ENCODE peak calls at places on chromosomes 12 and 14, in nine cellular contexts. One of them, this sample, is unnamed.

GRCh38 chr12:66742508-66743367 is 63.9 kb upstream of the GRIP1 start:
- DNase-seq in ascending aorta: no peak
- DNase-seq in breast epithelium: no peak
- DNase-seq in IMR-90: no peak
- DNase-seq in upper lobe of right lung: no peak
- DNase-seq in lower lobe of right lung: no peak
- DNase-seq in body of pancreas: no peak
- DNase-seq in adrenal gland: no peak
- DNase-seq in endodermal cell: no peak
- DNase-seq in this sample: no peak

GRCh38 chr12:12823811-12824210 is 10.7 kb downstream of the DDX47 start:
- DNase-seq in ascending aorta: no peak
- DNase-seq in breast epithelium: no peak
- DNase-seq in IMR-90: no peak
- DNase-seq in upper lobe of right lung: no peak
- DNase-seq in lower lobe of right lung: no peak
- DNase-seq in body of pancreas: no peak
- DNase-seq in adrenal gland: no peak
- DNase-seq in endodermal cell: no peak
- DNase-seq in this sample: no peak

GRCh38 chr14:32763673-32764072 is 175.0 kb upstream of the NPAS3 start:
- DNase-seq in ascending aorta: no peak
- DNase-seq in breast epithelium: no peak
- DNase-seq in IMR-90: no peak
- DNase-seq in upper lobe of right lung: no peak
- DNase-seq in lower lobe of right lung: no peak
- DNase-seq in body of pancreas: no peak
- DNase-seq in adrenal gland: no peak
- DNase-seq in endodermal cell: no peak
- DNase-seq in this sample: no peak

GRCh38 chr12:98645572-98646067 is 530 bp downstream of the APAF1 start:
- DNase-seq in ascending aorta: no peak
- DNase-seq in breast epithelium: no peak
- DNase-seq in IMR-90: no peak
- DNase-seq in upper lobe of right lung: no peak
- DNase-seq in lower lobe of right lung: no peak
- DNase-seq in body of pancreas: peak; percentile 10
- DNase-seq in adrenal gland: peak; percentile 42
- DNase-seq in endodermal cell: peak; percentile 79
- DNase-seq in this sample: no peak

GRCh38 chr14:105392161-105393090 is 5.9 kb upstream of the TEX22 start:
- DNase-seq in ascending aorta: no peak
- DNase-seq in breast epithelium: no peak
- DNase-seq in IMR-90: no peak
- DNase-seq in upper lobe of right lung: no peak
- DNase-seq in lower lobe of right lung: peak; percentile 41
- DNase-seq in body of pancreas: no peak
- DNase-seq in adrenal gland: no peak
- DNase-seq in endodermal cell: no peak
- DNase-seq in this sample: peak; percentile 70

GRCh38 chr12:75998292-75999063 is 33.1 kb downstream of the PHLDA1 start:
- DNase-seq in ascending aorta: no peak
- DNase-seq in breast epithelium: no peak
- DNase-seq in IMR-90: no peak
- DNase-seq in upper lobe of right lung: no peak
- DNase-seq in lower lobe of right lung: no peak
- DNase-seq in body of pancreas: no peak
- DNase-seq in adrenal gland: no peak
- DNase-seq in endodermal cell: no peak
- DNase-seq in this sample: no peak

GRCh38 chr14:63614964-63615363 is 26.7 kb downstream of the WDR89 start:
- DNase-seq in ascending aorta: no peak
- DNase-seq in breast epithelium: no peak
- DNase-seq in IMR-90: peak; percentile 67
- DNase-seq in upper lobe of right lung: no peak
- DNase-seq in lower lobe of right lung: no peak
- DNase-seq in body of pancreas: no peak
- DNase-seq in adrenal gland: no peak
- DNase-seq in endodermal cell: no peak
- DNase-seq in this sample: no peak

GRCh38 chr12:64497484-64497883 is 45.6 kb downstream of the TBK1 start:
- DNase-seq in ascending aorta: no peak
- DNase-seq in breast epithelium: no peak
- DNase-seq in IMR-90: no peak
- DNase-seq in upper lobe of right lung: no peak
- DNase-seq in lower lobe of right lung: no peak
- DNase-seq in body of pancreas: no peak
- DNase-seq in adrenal gland: no peak
- DNase-seq in endodermal cell: no peak
- DNase-seq in this sample: no peak

GRCh38 chr12:1995205-1995896 is 8.9 kb downstream of the DCP1B start:
- DNase-seq in ascending aorta: no peak
- DNase-seq in breast epithelium: no peak
- DNase-seq in IMR-90: no peak
- DNase-seq in upper lobe of right lung: no peak
- DNase-seq in lower lobe of right lung: no peak
- DNase-seq in body of pancreas: no peak
- DNase-seq in adrenal gland: no peak
- DNase-seq in endodermal cell: no peak
- DNase-seq in this sample: no peak

GRCh38 chr12:52910248-52910883 is 5.5 kb upstream of the KRT8 start:
- DNase-seq in ascending aorta: no peak
- DNase-seq in breast epithelium: no peak
- DNase-seq in IMR-90: no peak
- DNase-seq in upper lobe of right lung: no peak
- DNase-seq in lower lobe of right lung: no peak
- DNase-seq in body of pancreas: no peak
- DNase-seq in adrenal gland: no peak
- DNase-seq in endodermal cell: peak; percentile 53
- DNase-seq in this sample: no peak

GRCh38 chr12:87155616-87156015 is 873.6 kb downstream of the C12orf50 start:
- DNase-seq in ascending aorta: no peak
- DNase-seq in breast epithelium: no peak
- DNase-seq in IMR-90: peak; percentile 46
- DNase-seq in upper lobe of right lung: no peak
- DNase-seq in lower lobe of right lung: no peak
- DNase-seq in body of pancreas: no peak
- DNase-seq in adrenal gland: no peak
- DNase-seq in endodermal cell: no peak
- DNase-seq in this sample: no peak

GRCh38 chr14:100282083-100282350 is 24.2 kb downstream of the SLC25A29 start:
- DNase-seq in ascending aorta: no peak
- DNase-seq in breast epithelium: no peak
- DNase-seq in IMR-90: no peak
- DNase-seq in upper lobe of right lung: no peak
- DNase-seq in lower lobe of right lung: no peak
- DNase-seq in body of pancreas: no peak
- DNase-seq in adrenal gland: peak; percentile 20
- DNase-seq in endodermal cell: no peak
- DNase-seq in this sample: no peak

GRCh38 chr12:28104338-28104737 is 85.9 kb upstream of the CCDC91 start:
- DNase-seq in ascending aorta: no peak
- DNase-seq in breast epithelium: no peak
- DNase-seq in IMR-90: no peak
- DNase-seq in upper lobe of right lung: no peak
- DNase-seq in lower lobe of right lung: no peak
- DNase-seq in body of pancreas: no peak
- DNase-seq in adrenal gland: no peak
- DNase-seq in endodermal cell: no peak
- DNase-seq in this sample: no peak

GRCh38 chr14:55450987-55451386 is 10.6 kb upstream of the TBPL2 start:
- DNase-seq in ascending aorta: no peak
- DNase-seq in breast epithelium: no peak
- DNase-seq in IMR-90: no peak
- DNase-seq in upper lobe of right lung: no peak
- DNase-seq in lower lobe of right lung: no peak
- DNase-seq in body of pancreas: no peak
- DNase-seq in adrenal gland: no peak
- DNase-seq in endodermal cell: no peak
- DNase-seq in this sample: no peak

GRCh38 chr12:47721431-47721973 is 3.8 kb downstream of the ENDOU start:
- DNase-seq in ascending aorta: no peak
- DNase-seq in breast epithelium: peak; percentile 17
- DNase-seq in IMR-90: no peak
- DNase-seq in upper lobe of right lung: no peak
- DNase-seq in lower lobe of right lung: no peak
- DNase-seq in body of pancreas: no peak
- DNase-seq in adrenal gland: peak; percentile 13
- DNase-seq in endodermal cell: no peak
- DNase-seq in this sample: no peak

GRCh38 chr14:71720978-71721624 is 211.1 kb upstream of the RGS6 start:
- DNase-seq in ascending aorta: no peak
- DNase-seq in breast epithelium: no peak
- DNase-seq in IMR-90: peak; percentile 85
- DNase-seq in upper lobe of right lung: no peak
- DNase-seq in lower lobe of right lung: no peak
- DNase-seq in body of pancreas: peak; percentile 34
- DNase-seq in adrenal gland: peak; percentile 80
- DNase-seq in endodermal cell: peak; percentile 89
- DNase-seq in this sample: no peak

GRCh38 chr14:31138301-31138700 is 69.3 kb downstream of the HECTD1 start:
- DNase-seq in ascending aorta: no peak
- DNase-seq in breast epithelium: no peak
- DNase-seq in IMR-90: peak; percentile 6
- DNase-seq in upper lobe of right lung: no peak
- DNase-seq in lower lobe of right lung: no peak
- DNase-seq in body of pancreas: no peak
- DNase-seq in adrenal gland: no peak
- DNase-seq in endodermal cell: no peak
- DNase-seq in this sample: no peak

GRCh38 chr14:58533417-58533816 is 104.3 kb upstream of the DACT1 start:
- DNase-seq in ascending aorta: no peak
- DNase-seq in breast epithelium: no peak
- DNase-seq in IMR-90: no peak
- DNase-seq in upper lobe of right lung: no peak
- DNase-seq in lower lobe of right lung: no peak
- DNase-seq in body of pancreas: no peak
- DNase-seq in adrenal gland: no peak
- DNase-seq in endodermal cell: no peak
- DNase-seq in this sample: no peak

GRCh38 chr14:56686416-56686815 is 106.8 kb downstream of the TMEM260 start:
- DNase-seq in ascending aorta: no peak
- DNase-seq in breast epithelium: no peak
- DNase-seq in IMR-90: no peak
- DNase-seq in upper lobe of right lung: no peak
- DNase-seq in lower lobe of right lung: no peak
- DNase-seq in body of pancreas: peak; percentile 18
- DNase-seq in adrenal gland: no peak
- DNase-seq in endodermal cell: peak; percentile 81
- DNase-seq in this sample: no peak

GRCh38 chr12:26748741-26749431 is 84.1 kb downstream of the ITPR2 start:
- DNase-seq in ascending aorta: no peak
- DNase-seq in breast epithelium: no peak
- DNase-seq in IMR-90: peak; percentile 70
- DNase-seq in upper lobe of right lung: no peak
- DNase-seq in lower lobe of right lung: no peak
- DNase-seq in body of pancreas: no peak
- DNase-seq in adrenal gland: no peak
- DNase-seq in endodermal cell: no peak
- DNase-seq in this sample: no peak

GRCh38 chr12:60345442-60345841 is 749.6 kb downstream of the SLC16A7 start:
- DNase-seq in ascending aorta: no peak
- DNase-seq in breast epithelium: no peak
- DNase-seq in IMR-90: no peak
- DNase-seq in upper lobe of right lung: no peak
- DNase-seq in lower lobe of right lung: no peak
- DNase-seq in body of pancreas: no peak
- DNase-seq in adrenal gland: no peak
- DNase-seq in endodermal cell: no peak
- DNase-seq in this sample: no peak

GRCh38 chr12:124388038-124388676 is 93.3 kb downstream of the RFLNA start:
- DNase-seq in ascending aorta: no peak
- DNase-seq in breast epithelium: no peak
- DNase-seq in IMR-90: no peak
- DNase-seq in upper lobe of right lung: no peak
- DNase-seq in lower lobe of right lung: no peak
- DNase-seq in body of pancreas: no peak
- DNase-seq in adrenal gland: no peak
- DNase-seq in endodermal cell: no peak
- DNase-seq in this sample: no peak
- H3K4me1 ChIP-seq in ascending aorta: peaks cover 59% of the 10 kb centered on the region
- H3K4me1 ChIP-seq in breast epithelium: peaks cover 17% of the 10 kb centered on the region
- H3K4me1 ChIP-seq in IMR-90: peaks cover 55% of the 10 kb centered on the region
- H3K4me1 ChIP-seq in upper lobe of right lung: peaks cover 66% of the 10 kb centered on the region
- H3K4me1 ChIP-seq in lower lobe of right lung: peaks cover 78% of the 10 kb centered on the region
- H3K4me1 ChIP-seq in body of pancreas: peaks cover 69% of the 10 kb centered on the region
- H3K4me1 ChIP-seq in adrenal gland: peaks cover 73% of the 10 kb centered on the region
- H3K4me1 ChIP-seq in endodermal cell: peaks cover 8% of the 10 kb centered on the region
- H3K4me1 ChIP-seq in this sample: peaks cover 52% of the 10 kb centered on the region

GRCh38 chr14:94560291-94560665 is 964 bp upstream of the SERPINA4 start:
- DNase-seq in ascending aorta: no peak
- DNase-seq in breast epithelium: no peak
- DNase-seq in IMR-90: no peak
- DNase-seq in upper lobe of right lung: no peak
- DNase-seq in lower lobe of right lung: no peak
- DNase-seq in body of pancreas: no peak
- DNase-seq in adrenal gland: no peak
- DNase-seq in endodermal cell: no peak
- DNase-seq in this sample: peak; percentile 25
- H3K4me3 ChIP-seq in ascending aorta: no peak overlapping the region
- H3K4me3 ChIP-seq in breast epithelium: no peak overlapping the region
- H3K4me3 ChIP-seq in IMR-90: no peak overlapping the region
- H3K4me3 ChIP-seq in upper lobe of right lung: no peak overlapping the region
- H3K4me3 ChIP-seq in lower lobe of right lung: no peak overlapping the region
- H3K4me3 ChIP-seq in body of pancreas: no peak overlapping the region
- H3K4me3 ChIP-seq in adrenal gland: no peak overlapping the region
- H3K4me3 ChIP-seq in endodermal cell: no peak overlapping the region
- H3K4me3 ChIP-seq in this sample: no peak overlapping the region

GRCh38 chr12:11688379-11688778 is 38.9 kb downstream of the ETV6 start:
- DNase-seq in ascending aorta: no peak
- DNase-seq in breast epithelium: no peak
- DNase-seq in IMR-90: no peak
- DNase-seq in upper lobe of right lung: no peak
- DNase-seq in lower lobe of right lung: no peak
- DNase-seq in body of pancreas: no peak
- DNase-seq in adrenal gland: no peak
- DNase-seq in endodermal cell: peak; percentile 56
- DNase-seq in this sample: no peak
- H3K27ac ChIP-seq in ascending aorta: peak overlapping the region; percentile 15
- H3K27ac ChIP-seq in breast epithelium: peak overlapping the region; percentile 81
- H3K27ac ChIP-seq in IMR-90: peak overlapping the region; percentile 81
- H3K27ac ChIP-seq in upper lobe of right lung: no peak overlapping the region
- H3K27ac ChIP-seq in lower lobe of right lung: no peak overlapping the region
- H3K27ac ChIP-seq in body of pancreas: peak overlapping the region; percentile 8
- H3K27ac ChIP-seq in adrenal gland: no peak overlapping the region
- H3K27ac ChIP-seq in endodermal cell: no peak overlapping the region
- H3K27ac ChIP-seq in this sample: no peak overlapping the region

DNA sequence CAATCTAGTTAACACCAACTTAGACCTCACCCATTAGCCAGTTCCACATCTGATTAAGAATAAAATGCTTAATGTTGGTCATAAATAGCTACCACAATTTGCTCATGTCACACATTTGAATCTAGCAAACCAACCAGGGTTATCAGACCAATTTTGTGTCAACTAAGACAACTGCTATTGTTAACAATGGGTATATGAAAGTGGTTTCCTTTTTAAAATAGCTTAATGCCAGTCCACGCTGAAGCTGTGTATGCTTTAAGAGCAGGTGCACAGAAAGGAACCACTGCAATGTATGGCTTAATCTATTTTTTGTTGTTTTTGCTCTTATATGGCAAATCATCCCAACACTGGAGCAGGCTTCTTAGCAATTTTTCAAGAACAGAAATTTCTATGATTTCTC is 45.6 kb upstream of the SELPLG start:
- DNase-seq in ascending aorta: no peak
- DNase-seq in breast epithelium: no peak
- DNase-seq in IMR-90: no peak
- DNase-seq in upper lobe of right lung: no peak
- DNase-seq in lower lobe of right lung: no peak
- DNase-seq in body of pancreas: no peak
- DNase-seq in adrenal gland: no peak
- DNase-seq in endodermal cell: no peak
- DNase-seq in this sample: no peak
- H3K4me1 ChIP-seq in ascending aorta: peaks cover 28% of the 10 kb centered on the region
- H3K4me1 ChIP-seq in breast epithelium: no peaks in the 10 kb centered on the region
- H3K4me1 ChIP-seq in IMR-90: peaks cover 5% of the 10 kb centered on the region
- H3K4me1 ChIP-seq in upper lobe of right lung: peaks cover 5% of the 10 kb centered on the region
- H3K4me1 ChIP-seq in lower lobe of right lung: peaks cover 4% of the 10 kb centered on the region
- H3K4me1 ChIP-seq in body of pancreas: no peaks in the 10 kb centered on the region
- H3K4me1 ChIP-seq in adrenal gland: no peaks in the 10 kb centered on the region
- H3K4me1 ChIP-seq in endodermal cell: peaks cover 5% of the 10 kb centered on the region
- H3K4me1 ChIP-seq in this sample: peaks cover 7% of the 10 kb centered on the region